ENCODE peak calls at places on chromosome 2, in eight cellular contexts. V is esophagus squamous epithelium, C is adrenal gland, W is HepG2, Y is body of pancreas, L is NB4, G is stomach, H is A549. I is an unnamed sample.

GRCh38 chr2:119283873-119284331 is 60.3 kb downstream of the STEAP3 start:
- DNase-seq in V (no peak), C (peak; percentile 51), W (no peak), Y (peak; percentile 79), L (peak; percentile 14), G (peak; percentile 77), H (no peak), I (no peak)

GRCh38 chr2:165952600-165953210 is 871 bp downstream of the TTC21B start:
- DNase-seq in V (no peak), C (no peak), W (peak; percentile 12), Y (no peak), L (peak; percentile 14), G (no peak), H (no peak), I (no peak)

GRCh38 chr2:111172666-111173065 is 52.0 kb downstream of the BCL2L11 start:
- DNase-seq in V (no peak), C (no peak), W (no peak), Y (no peak), L (no peak), G (no peak), H (no peak), I (no peak)

GRCh38 chr2:60706021-60706420 is 50.0 kb upstream of the PAPOLG start:
- DNase-seq in V (no peak), C (peak; percentile 24), W (no peak), Y (no peak), L (no peak), G (no peak), H (no peak), I (no peak)

GRCh38 chr2:166240387-166241313 is 112.8 kb upstream of the SCN1A start:
- DNase-seq in V (no peak), C (no peak), W (no peak), Y (no peak), L (no peak), G (no peak), H (no peak), I (no peak)

GRCh38 chr2:41900299-41900698 is 147.5 kb upstream of the PKDCC start:
- DNase-seq in V (no peak), C (no peak), W (no peak), Y (no peak), L (no peak), G (no peak), H (no peak), I (no peak)

GRCh38 chr2:211373203-211373602 is 816.8 kb downstream of the CPS1 start:
- DNase-seq in V (no peak), C (no peak), W (no peak), Y (no peak), L (no peak), G (no peak), H (no peak), I (no peak)

GRCh38 chr2:16487686-16488085 is 177.9 kb downstream of the CYRIA start:
- DNase-seq in V (no peak), C (peak; percentile 23), W (peak; percentile 34), Y (peak; percentile 62), L (peak; percentile 59), G (peak; percentile 27), H (peak; percentile 50), I (no peak)

GRCh38 chr2:3427272-3427671 is 47.8 kb downstream of the TRAPPC12 start:
- DNase-seq in V (no peak), C (no peak), W (no peak), Y (no peak), L (no peak), G (no peak), H (no peak), I (no peak)

GRCh38 chr2:36456227-36456788 is 100.7 kb downstream of the CRIM1 start:
- DNase-seq in V (no peak), C (peak; percentile 32), W (no peak), Y (peak; percentile 38), L (no peak), G (peak; percentile 50), H (no peak), I (no peak)

GRCh38 chr2:43534569-43534968 is 61.3 kb downstream of the THADA start:
- DNase-seq in V (no peak), C (no peak), W (no peak), Y (no peak), L (no peak), G (no peak), H (no peak), I (no peak)

GRCh38 chr2:168660859-168661258 is 141.6 kb upstream of the NOSTRIN start:
- DNase-seq in V (no peak), C (no peak), W (no peak), Y (no peak), L (no peak), G (no peak), H (no peak), I (no peak)

GRCh38 chr2:234763051-234763909 is 188.5 kb upstream of the SH3BP4 start:
- DNase-seq in V (no peak), C (no peak), W (peak; percentile 86), Y (no peak), L (no peak), G (no peak), H (no peak), I (no peak)

GRCh38 chr2:169819106-169819505 is 5.6 kb downstream of the METTL5 start:
- DNase-seq in V (no peak), C (no peak), W (no peak), Y (no peak), L (no peak), G (no peak), H (no peak), I (no peak)

GRCh38 chr2:39403311-39403710 is 33.8 kb downstream of the MAP4K3 start:
- DNase-seq in V (no peak), C (no peak), W (no peak), Y (no peak), L (no peak), G (no peak), H (no peak), I (no peak)

GRCh38 chr2:173654146-173654895 is 299.6 kb downstream of the CDCA7 start:
- DNase-seq in V (no peak), C (no peak), W (no peak), Y (no peak), L (no peak), G (no peak), H (no peak), I (no peak)

GRCh38 chr2:44836174-44836573 is 105.3 kb upstream of the SIX3 start:
- DNase-seq in V (no peak), C (no peak), W (no peak), Y (no peak), L (no peak), G (no peak), H (no peak), I (no peak)

GRCh38 chr2:21427606-21428005 is 303.8 kb downstream of the TDRD15 start:
- DNase-seq in V (no peak), C (no peak), W (no peak), Y (no peak), L (no peak), G (no peak), H (no peak), I (no peak)

GRCh38 chr2:11754705-11755026 is 8.2 kb downstream of the LPIN1 start:
- DNase-seq in V (no peak), C (no peak), W (no peak), Y (no peak), L (no peak), G (no peak), H (no peak), I (no peak)

GRCh38 chr2:237685408-237685807 is 58.0 kb downstream of the LRRFIP1 start:
- DNase-seq in V (no peak), C (no peak), W (peak; percentile 66), Y (no peak), L (no peak), G (no peak), H (peak; percentile 66), I (no peak)

GRCh38 chr2:237689569-237690131 is 62.3 kb downstream of the LRRFIP1 start:
- DNase-seq in V (no peak), C (no peak), W (no peak), Y (no peak), L (no peak), G (peak; percentile 76), H (no peak), I (no peak)

GRCh38 chr2:237688081-237688480 is 60.7 kb downstream of the LRRFIP1 start:
- DNase-seq in V (no peak), C (no peak), W (no peak), Y (no peak), L (no peak), G (no peak), H (no peak), I (no peak)

GRCh38 chr2:237686659-237687136 is 59.3 kb downstream of the LRRFIP1 start:
- DNase-seq in V (no peak), C (no peak), W (peak; percentile 35), Y (no peak), L (peak; percentile 41), G (no peak), H (peak; percentile 44), I (no peak)

GRCh38 chr2:237687666-237688065 is 60.3 kb downstream of the LRRFIP1 start:
- DNase-seq in V (peak; percentile 56), C (no peak), W (peak; percentile 90), Y (peak; percentile 83), L (peak; percentile 97), G (peak; percentile 67), H (peak; percentile 83), I (peak; percentile 49)
- TF ChIP-seq POLR2A in V (no peak), C (no peak), W (peak; percentile 26), Y (no peak), L (no peak), G (no peak), H (no peak), I (no peak)

GRCh38 chr2:238182362-238182761 is 21.1 kb downstream of the ILKAP start:
- DNase-seq in V (no peak), C (no peak), W (no peak), Y (no peak), L (no peak), G (no peak), H (no peak), I (no peak)
- TF ChIP-seq POLR2A in V (no peak), C (no peak), W (no peak), Y (no peak), L (no peak), G (no peak), H (no peak), I (no peak)

GRCh38 chr2:231615058-231615671 is 22.5 kb downstream of the TEX44 start:
- DNase-seq in V (no peak), C (peak; percentile 51), W (no peak), Y (peak; percentile 13), L (no peak), G (no peak), H (no peak), I (no peak)
- TF ChIP-seq POLR2A in V (no peak), C (no peak), W (no peak), Y (no peak), L (no peak), G (no peak), H (no peak), I (no peak)

GRCh38 chr2:127386246-127386645 is 1.5 kb downstream of the MAP3K2 start:
- DNase-seq in V (no peak), C (no peak), W (no peak), Y (no peak), L (peak; percentile 68), G (no peak), H (no peak), I (no peak)

GRCh38 chr2:127388423-127389164 is 819 bp upstream of the MAP3K2 start:
- DNase-seq in V (no peak), C (no peak), W (no peak), Y (no peak), L (no peak), G (no peak), H (no peak), I (no peak)

GRCh38 chr2:127387655-127388422 is at the start of gene MAP3K2:
- DNase-seq in V (peak; percentile 56), C (peak; percentile 97), W (peak; percentile 86), Y (peak; percentile 95), L (peak; percentile 94), G (peak; percentile 97), H (peak; percentile 93), I (peak; percentile 82)

GRCh38 chr2:127384529-127384928 is 3.2 kb downstream of the MAP3K2 start:
- DNase-seq in V (no peak), C (no peak), W (no peak), Y (no peak), L (no peak), G (no peak), H (no peak), I (no peak)

GRCh38 chr2:127386764-127387654 is 766 bp downstream of the MAP3K2 start:
- DNase-seq in V (peak; percentile 68), C (peak; percentile 80), W (peak; percentile 91), Y (peak; percentile 91), L (peak; percentile 95), G (peak; percentile 88), H (peak; percentile 93), I (peak; percentile 61)
- TF ChIP-seq POLR2A in V (no peak), C (no peak), W (peak; percentile 49), Y (no peak), L (no peak), G (no peak), H (no peak), I (peak; percentile 38)